ENCODE peak calls at places on chromosome 12, in ten cellular contexts. A is stomach; L is lower lobe of right lung; S is Peyer's patch; P is thoracic aorta; E is neural progenitor cell; T is adipocyte; Q is thyroid gland; O is CD4-positive, CD25-positive, alpha-beta regulatory T cell; C is tibial nerve. B is an unnamed sample. For H3K9me3, the result is how much of the 10 kb centered on the place peaks cover.

GRCh38 chr12:101671157-101671791 is 26.2 kb upstream of the CHPT1 start:
- DNase-seq in A (peak), L (peak), S (peak), P (no peak), E (no peak), T (no peak), Q (peak), O (no peak), C (peak), B (peak)

GRCh38 chr12:50934981-50935807 is 17.1 kb upstream of the HIGD1C start:
- DNase-seq in A (no peak), L (no peak), S (no peak), P (no peak), E (no peak), T (peak), Q (no peak), O (no peak), C (no peak), B (no peak)

GRCh38 chr12:89690925-89691324 is 17.7 kb downstream of the ATP2B1 start:
- DNase-seq in A (no peak), L (no peak), S (no peak), P (no peak), E (no peak), T (peak), Q (no peak), O (no peak), C (no peak), B (no peak)

GRCh38 chr12:25276199-25276937 is 25.6 kb upstream of the KRAS start:
- DNase-seq in A (peak), L (no peak), S (no peak), P (no peak), E (no peak), T (peak), Q (peak), O (no peak), C (peak), B (peak)

GRCh38 chr12:51954465-51955361 is 3.2 kb downstream of the ACVR1B start:
- DNase-seq in A (peak), L (no peak), S (no peak), P (no peak), E (no peak), T (peak), Q (no peak), O (no peak), C (no peak), B (no peak)

GRCh38 chr12:92786045-92786444 is 83.3 kb downstream of the PLEKHG7 start:
- DNase-seq in A (no peak), L (no peak), S (no peak), P (no peak), E (no peak), T (peak), Q (no peak), O (no peak), C (no peak), B (no peak)

GRCh38 chr12:126518596-126519200 is 1453.5 kb downstream of the AACS start:
- DNase-seq in A (no peak), L (no peak), S (no peak), P (no peak), E (no peak), T (no peak), Q (no peak), O (no peak), C (no peak), B (no peak)

GRCh38 chr12:120231316-120232011 is 30.6 kb upstream of the RPLP0 start:
- DNase-seq in A (peak), L (peak), S (peak), P (peak), E (no peak), T (peak), Q (peak), O (peak), C (no peak), B (peak)

GRCh38 chr12:53478865-53479264 is 20.4 kb downstream of the MAP3K12 start:
- DNase-seq in A (no peak), L (no peak), S (no peak), P (no peak), E (no peak), T (no peak), Q (no peak), O (no peak), C (no peak), B (no peak)

GRCh38 chr12:116544656-116545055 is 14.5 kb upstream of the MAP1LC3B2 start:
- DNase-seq in A (no peak), L (no peak), S (no peak), P (no peak), E (no peak), T (no peak), Q (no peak), O (no peak), C (peak), B (no peak)

GRCh38 chr12:64219135-64219534 is 3.0 kb downstream of the KICS2 start:
- DNase-seq in A (no peak), L (no peak), S (no peak), P (no peak), E (no peak), T (no peak), Q (no peak), O (no peak), C (no peak), B (no peak)

GRCh38 chr12:106736051-106736957 is 38.2 kb upstream of the RIC8B start:
- DNase-seq in A (no peak), L (no peak), S (no peak), P (no peak), E (no peak), T (no peak), Q (peak), O (no peak), C (no peak), B (no peak)

GRCh38 chr12:52243774-52244614 is 11.0 kb downstream of the KRT7 start:
- DNase-seq in A (peak), L (peak), S (peak), P (peak), E (no peak), T (peak), Q (peak), O (no peak), C (peak), B (peak)

GRCh38 chr12:131007031-131007793 is 53.5 kb downstream of the ADGRD1 start:
- DNase-seq in A (peak), L (peak), S (no peak), P (no peak), E (peak), T (no peak), Q (no peak), O (no peak), C (peak), B (peak)

GRCh38 chr12:115823635-115824034 is 453.9 kb downstream of the MED13L start:
- DNase-seq in A (no peak), L (no peak), S (no peak), P (no peak), E (no peak), T (no peak), Q (no peak), O (no peak), C (no peak), B (no peak)

DNA sequence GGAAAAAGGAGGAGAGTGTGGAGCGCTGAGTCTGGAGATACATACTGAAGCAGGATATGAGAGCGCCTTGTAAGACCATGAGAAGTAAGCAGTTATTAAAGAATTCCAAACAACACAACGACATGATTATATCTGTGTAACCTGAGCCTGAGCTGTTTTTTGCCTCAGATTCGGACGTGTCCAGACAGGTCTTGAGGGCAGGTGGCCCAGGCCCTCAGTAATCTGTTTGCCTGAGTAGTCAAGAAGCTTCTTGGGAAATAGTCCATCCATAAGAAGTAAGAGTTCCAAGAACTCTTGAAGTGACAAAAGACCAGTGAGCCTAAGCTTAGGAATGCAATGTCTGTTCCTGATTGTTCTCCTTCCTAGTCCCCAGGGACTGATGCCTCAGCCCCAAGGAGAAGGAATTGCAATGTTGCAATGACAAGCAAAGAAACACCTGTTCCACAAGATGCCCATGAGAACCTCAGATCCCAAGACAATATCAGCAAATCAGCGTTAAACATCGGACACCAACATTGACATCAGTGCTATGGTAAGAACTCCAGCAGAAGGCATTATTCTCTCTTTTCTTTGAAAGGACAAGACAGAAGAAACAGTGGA is 34.7 kb upstream of the ADAMTS20 start:
- DNase-seq in A (no peak), L (no peak), S (no peak), P (no peak), E (no peak), T (no peak), Q (no peak), O (no peak), C (no peak), B (no peak)
- H3K4me3 ChIP-seq in A (no peak), L (no peak), S (no peak), P (no peak), E (no peak), T (no peak), Q (no peak), O (no peak), C (no peak), B (no peak)

DNA sequence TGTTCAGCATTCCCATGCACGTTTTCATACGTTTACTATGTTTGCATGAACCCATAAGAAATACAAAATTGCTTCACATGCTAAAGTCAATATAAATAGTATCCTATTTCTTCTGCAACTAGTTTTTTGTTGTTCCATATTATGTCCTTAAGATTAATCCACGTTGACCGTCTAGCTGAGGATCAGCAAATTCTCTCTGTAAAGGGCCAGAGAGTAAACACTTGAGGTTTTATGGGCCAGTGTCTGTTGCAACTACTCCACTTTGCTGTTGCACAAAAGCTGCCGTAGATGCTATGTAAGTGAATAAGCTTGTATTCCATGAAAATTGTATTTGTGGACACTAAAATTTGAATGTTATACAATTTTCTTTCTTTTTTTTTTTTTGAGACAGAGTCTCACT is 21.1 kb upstream of the PITPNM2 start:
- DNase-seq in A (no peak), L (no peak), S (no peak), P (no peak), E (no peak), T (no peak), Q (no peak), O (no peak), C (no peak), B (no peak)
- H3K9me3 ChIP-seq in A (under half), L (under half), S (under half), P (under half), E (under half), T (under half), Q (under half), O (under half), C (under half), B (under half)

GRCh38 chr12:65305346-65305950 is 27.0 kb downstream of the MSRB3 start:
- DNase-seq in A (no peak), L (no peak), S (no peak), P (no peak), E (no peak), T (no peak), Q (no peak), O (no peak), C (no peak), B (no peak)

GRCh38 chr12:65306229-65306602 is 27.7 kb downstream of the MSRB3 start:
- DNase-seq in A (no peak), L (no peak), S (no peak), P (no peak), E (no peak), T (no peak), Q (no peak), O (no peak), C (no peak), B (no peak)

GRCh38 chr12:65308001-65308400 is 29.5 kb downstream of the MSRB3 start:
- DNase-seq in A (no peak), L (no peak), S (no peak), P (no peak), E (no peak), T (no peak), Q (no peak), O (no peak), C (no peak), B (no peak)

GRCh38 chr12:65308601-65309071 is 30.2 kb downstream of the MSRB3 start:
- DNase-seq in A (no peak), L (no peak), S (no peak), P (no peak), E (no peak), T (peak), Q (no peak), O (no peak), C (no peak), B (no peak)

DNA sequence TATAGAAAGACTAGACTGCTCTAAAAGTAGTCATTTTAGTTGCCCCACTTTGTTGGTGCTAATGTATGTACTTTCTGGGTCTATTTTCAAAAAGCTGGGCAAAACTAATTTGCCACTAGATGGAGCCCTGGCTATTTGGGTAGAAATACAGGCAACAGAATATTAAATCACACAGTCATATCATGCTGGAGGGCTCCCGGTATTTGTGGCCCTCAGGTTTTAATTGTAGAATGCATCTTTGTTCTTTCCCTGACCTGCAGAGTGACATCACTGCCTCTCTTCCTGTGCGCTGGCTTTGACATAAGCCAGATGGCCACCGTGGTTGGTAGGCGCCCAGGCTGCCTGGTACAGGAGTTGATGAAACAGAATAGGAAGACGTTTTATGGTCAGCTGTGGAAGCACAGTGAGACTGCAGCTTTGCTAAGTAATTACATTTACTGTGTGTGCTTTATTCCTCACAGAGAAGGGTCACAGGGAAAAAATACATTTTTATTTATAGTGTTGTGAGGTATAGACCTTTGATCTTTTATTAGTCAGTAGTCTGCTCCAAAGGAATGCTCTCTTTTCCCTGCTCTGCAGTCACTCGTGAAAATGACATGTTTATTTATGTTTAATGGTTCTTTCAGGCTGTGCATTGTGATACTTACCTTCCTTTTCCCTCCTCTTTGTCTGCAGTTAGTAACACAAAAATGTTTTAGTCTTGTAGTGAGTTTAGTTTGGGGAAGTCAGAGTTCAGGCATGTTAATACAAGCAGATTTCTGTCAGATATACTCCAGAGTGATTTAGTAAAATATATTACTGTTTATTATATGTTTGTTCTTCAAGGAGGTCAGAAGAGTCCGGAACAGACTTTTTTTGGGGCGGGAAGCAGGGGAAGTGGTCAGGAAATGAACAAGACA is 28.4 kb downstream of the MSRB3 start:
- DNase-seq in A (no peak), L (peak), S (no peak), P (no peak), E (peak), T (peak), Q (no peak), O (no peak), C (peak), B (no peak)
- H3K4me3 ChIP-seq in A (no peak), L (no peak), S (no peak), P (no peak), E (no peak), T (no peak), Q (no peak), O (no peak), C (no peak), B (no peak)

GRCh38 chr12:133080619-133081407 is at the start of gene ZNF140:
- DNase-seq in A (peak), L (peak), S (peak), P (peak), E (peak), T (peak), Q (peak), O (peak), C (peak), B (peak)
- H3K9me3 ChIP-seq in A (half or more), L (half or more), S (under half), P (half or more), E (half or more), T (half or more), Q (under half), O (half or more), C (under half), B (half or more)

GRCh38 chr12:79384551-79384950 is 306.2 kb downstream of the PAWR start:
- DNase-seq in A (no peak), L (no peak), S (no peak), P (no peak), E (no peak), T (no peak), Q (no peak), O (no peak), C (no peak), B (no peak)

GRCh38 chr12:79380402-79380801 is 310.4 kb downstream of the PAWR start:
- DNase-seq in A (no peak), L (no peak), S (no peak), P (no peak), E (no peak), T (no peak), Q (no peak), O (no peak), C (no peak), B (no peak)

GRCh38 chr12:79378496-79378895 is 312.3 kb downstream of the PAWR start:
- DNase-seq in A (no peak), L (no peak), S (no peak), P (no peak), E (no peak), T (peak), Q (no peak), O (no peak), C (no peak), B (no peak)

DNA sequence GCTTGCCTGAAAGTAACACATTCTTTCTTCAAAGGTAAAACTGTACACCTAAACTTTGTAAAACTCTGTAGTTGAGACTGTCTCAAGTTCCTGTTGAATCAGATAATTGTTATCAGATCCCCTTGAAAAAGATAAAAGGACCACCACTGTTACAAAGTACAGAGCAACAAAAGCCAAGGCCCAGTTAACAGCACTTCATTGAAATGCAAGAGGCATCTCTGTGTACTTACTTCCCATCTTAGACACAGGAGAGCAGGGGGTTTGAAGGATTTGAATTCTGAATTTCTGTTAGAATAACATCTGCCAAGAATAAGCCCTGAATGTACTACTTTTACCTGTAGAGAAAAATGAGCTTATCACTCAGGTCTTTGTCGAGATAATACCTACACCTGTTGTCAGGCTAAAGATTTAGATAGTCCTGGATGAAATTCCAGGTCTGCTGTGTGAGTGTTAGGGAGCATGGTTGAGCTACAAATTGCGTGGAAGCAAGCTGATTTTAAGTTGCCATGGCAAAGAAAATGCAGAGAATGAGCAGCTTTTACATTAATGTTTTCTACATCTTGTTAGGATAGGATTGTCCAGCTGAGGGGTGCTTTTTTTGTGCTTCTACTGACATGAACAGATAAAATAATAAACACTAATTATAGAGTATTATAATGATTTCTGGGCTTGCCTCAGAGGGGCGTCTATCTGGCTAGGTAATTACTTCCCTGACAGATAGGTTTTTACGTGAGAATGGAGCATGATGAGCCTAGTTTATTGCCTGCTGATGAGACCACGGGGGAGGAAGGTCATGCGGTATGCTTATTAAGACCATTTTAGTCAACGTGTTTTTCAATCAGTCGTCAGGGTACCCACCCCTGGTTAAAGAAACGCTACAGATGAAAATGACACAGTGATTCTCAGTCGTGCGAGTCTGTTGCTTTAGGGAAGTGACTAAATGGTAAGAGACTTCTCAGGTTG is 309.2 kb downstream of the PAWR start:
- DNase-seq in A (no peak), L (no peak), S (no peak), P (no peak), E (no peak), T (no peak), Q (no peak), O (no peak), C (no peak), B (no peak)
- H3K4me3 ChIP-seq in A (no peak), L (no peak), S (no peak), P (no peak), E (no peak), T (no peak), Q (no peak), O (no peak), C (no peak), B (no peak)

B was measured in CD8-positive, alpha-beta memory T cell.